ENCODE peak calls at places on chromosomes 6 and 20, in ten cellular contexts. I is WERI-Rb-1; L is dorsolateral prefrontal cortex; J is SK-N-SH; E is retina; G is CD8-positive, alpha-beta memory T cell; M is NCI-H1092; U is NAMALWA; T is effector memory CD8-positive, alpha-beta T cell; S is K562. F is an unnamed sample.

GRCh38 chr20:49603209-49603627 is 35.3 kb upstream of the PTGIS start:
- DNase-seq in M (no peak), I (peak; percentile 82), T (no peak), G (no peak), S (no peak), U (no peak), J (peak; percentile 47), E (peak; percentile 82), L (no peak), F (peak; percentile 59)

GRCh38 chr20:41223112-41223511 is 85.8 kb downstream of the PLCG1 start:
- DNase-seq in I (no peak), E (no peak), G (no peak), L (no peak), J (no peak), S (no peak), M (no peak), T (no peak), U (no peak), F (no peak)

GRCh38 chr6:106728296-106728870 is 99.0 kb downstream of the QRSL1 start:
- DNase-seq in I (no peak), G (no peak), T (no peak), E (no peak), L (no peak), J (no peak), M (no peak), S (no peak), U (peak; percentile 40), F (no peak)

GRCh38 chr6:10526156-10526555 is 5.0 kb downstream of the GCNT2 start:
- DNase-seq in G (no peak), T (no peak), U (no peak), I (no peak), E (no peak), M (no peak), L (no peak), S (no peak), J (no peak), F (no peak)

GRCh38 chr6:149127212-149127611 is 190.3 kb upstream of the TAB2 start:
- DNase-seq in I (no peak), S (no peak), L (no peak), T (no peak), J (no peak), U (no peak), G (no peak), E (no peak), M (no peak), F (no peak)

GRCh38 chr6:150142304-150142656 is 564 bp upstream of the PPP1R14C start:
- DNase-seq in I (no peak), G (no peak), S (no peak), J (no peak), E (no peak), M (no peak), L (peak; percentile 73), T (no peak), U (no peak), F (no peak)

GRCh38 chr20:59184880-59185447 is 21.3 kb downstream of the ZNF831 start:
- DNase-seq in T (no peak), J (no peak), I (no peak), U (no peak), M (no peak), L (no peak), S (no peak), G (no peak), E (no peak), F (no peak)

GRCh38 chr6:57221191-57221935 is 744 bp downstream of the RAB23 start:
- DNase-seq in S (peak; percentile 71), M (peak; percentile 9), J (peak; percentile 84), E (peak; percentile 86), U (peak; percentile 56), G (peak; percentile 32), T (peak; percentile 46), I (peak; percentile 90), L (peak; percentile 70), F (peak; percentile 67)

GRCh38 chr6:169343886-169344525 is 90.4 kb upstream of the THBS2 start:
- DNase-seq in J (no peak), S (no peak), L (no peak), E (no peak), T (no peak), G (no peak), U (no peak), I (no peak), M (no peak), F (no peak)

GRCh38 chr6:52505726-52506501 is 70.9 kb downstream of the TRAM2 start:
- DNase-seq in G (no peak), S (no peak), M (no peak), L (no peak), U (no peak), T (no peak), J (peak; percentile 43), E (no peak), I (peak; percentile 37), F (no peak)

GRCh38 chr6:163335671-163336545 is 78.6 kb upstream of the QKI start:
- DNase-seq in E (no peak), U (no peak), G (no peak), M (no peak), J (no peak), T (no peak), I (no peak), L (peak; percentile 37), S (no peak), F (no peak)

GRCh38 chr6:14766595-14766994 is 479.3 kb upstream of the JARID2 start:
- DNase-seq in U (no peak), S (no peak), L (no peak), M (no peak), T (no peak), J (no peak), I (no peak), E (no peak), G (no peak), F (no peak)

GRCh38 chr6:146420255-146420654 is 123.4 kb upstream of the RAB32 start:
- DNase-seq in E (no peak), L (no peak), S (no peak), M (no peak), J (no peak), T (no peak), G (no peak), U (no peak), I (no peak), F (no peak)

GRCh38 chr6:166768761-166769160 is 141.7 kb upstream of the RPS6KA2 start:
- DNase-seq in S (no peak), M (no peak), L (no peak), U (no peak), J (no peak), T (no peak), I (no peak), G (no peak), E (no peak), F (no peak)

GRCh38 chr6:97203343-97203742 is 79.7 kb downstream of the MMS22L start:
- DNase-seq in L (no peak), U (no peak), T (no peak), E (no peak), J (peak; percentile 39), G (no peak), I (peak; percentile 75), S (no peak), M (no peak), F (no peak)

GRCh38 chr20:32966382-32966781 is 37.9 kb downstream of the SUN5 start:
- DNase-seq in E (no peak), M (no peak), I (no peak), S (no peak), J (peak; percentile 2), U (no peak), G (no peak), T (no peak), L (no peak), F (peak; percentile 48)

GRCh38 chr20:46402236-46402886 is 4.1 kb downstream of the ELMO2 start:
- DNase-seq in M (no peak), G (no peak), I (no peak), T (no peak), E (peak; percentile 21), J (no peak), L (no peak), U (no peak), S (no peak), F (no peak)

GRCh38 chr6:137874204-137875001 is 7.3 kb downstream of the TNFAIP3 start:
- DNase-seq in J (no peak), E (no peak), G (no peak), S (no peak), U (no peak), L (no peak), I (no peak), T (peak; percentile 25), M (no peak), F (no peak)

GRCh38 chr6:57252975-57253374 is 30.9 kb upstream of the RAB23 start:
- DNase-seq in M (no peak), J (no peak), T (no peak), U (no peak), E (no peak), S (no peak), G (no peak), I (no peak), L (no peak), F (no peak)

GRCh38 chr20:24948939-24949679 is at the start of gene CST7:
- DNase-seq in L (peak; percentile 40), S (no peak), I (no peak), U (no peak), G (peak; percentile 87), M (no peak), J (no peak), E (no peak), T (peak; percentile 87), F (peak; percentile 92)

GRCh38 chr6:109010703-109011102 is 83.9 kb downstream of the SESN1 start:
- DNase-seq in E (no peak), T (no peak), L (no peak), S (no peak), U (peak; percentile 31), G (no peak), M (no peak), I (no peak), J (no peak), F (no peak)

GRCh38 chr6:159110013-159110412 is 59.2 kb upstream of the FNDC1 start:
- DNase-seq in U (peak; percentile 66), M (peak; percentile 7), L (no peak), E (peak; percentile 32), J (peak; percentile 55), S (peak; percentile 72), I (peak; percentile 41), G (no peak), T (peak; percentile 46), F (peak; percentile 22)

GRCh38 chr6:124772733-124773319 is 189.4 kb upstream of the RNF217 start:
- DNase-seq in S (no peak), J (no peak), L (no peak), M (no peak), I (no peak), T (no peak), G (no peak), U (no peak), E (no peak), F (no peak)

GRCh38 chr6:2970753-2971419 is 481 bp downstream of the SERPINB6 start:
- DNase-seq in L (peak; percentile 82), J (peak; percentile 91), T (peak; percentile 30), S (peak; percentile 94), G (peak; percentile 31), E (peak; percentile 85), U (no peak), M (no peak), I (peak; percentile 76), F (peak; percentile 82)

GRCh38 chr6:136604328-136604825 is 54.2 kb upstream of the MAP7 start:
- DNase-seq in L (no peak), J (no peak), T (no peak), G (no peak), M (no peak), S (no peak), I (no peak), U (no peak), E (no peak), F (no peak)

GRCh38 chr6:35049885-35050284 is 91.3 kb downstream of the TCP11 start:
- DNase-seq in J (peak; percentile 66), S (peak; percentile 31), E (peak; percentile 59), L (peak; percentile 79), T (no peak), G (no peak), M (no peak), U (no peak), I (peak; percentile 93), F (no peak)

F was measured in natural killer cell treated with Interleukin-12 subunit alpha and Interleukin-12 subunit beta and Interleukin-15 and Interleukin-18, amount 100 ng/mL, for 72 hours.